ENCODE peak calls at places on chromosomes 7 and 10, in four cellular contexts. H is adrenal gland, G is MCF 10A, M is T47D. R is an unnamed sample.

GRCh38 chr7:85103352-85103751 is 83.5 kb downstream of the SEMA3D start:
- DNase-seq in M (no peak), H (peak), G (no peak), R (no peak)

GRCh38 chr10:96327462-96327861 is 23.2 kb downstream of the DNTT start:
- DNase-seq in M (no peak), G (no peak), H (no peak), R (no peak)

GRCh38 chr10:3534433-3534832 is 250.6 kb downstream of the KLF6 start:
- DNase-seq in H (no peak), G (no peak), M (no peak), R (no peak)

GRCh38 chr7:14021069-14021468 is 31.6 kb upstream of the ETV1 start:
- DNase-seq in G (peak), M (no peak), H (no peak), R (peak)

GRCh38 chr10:7768417-7768816 is 19.4 kb downstream of the KIN start:
- DNase-seq in H (no peak), G (no peak), M (no peak), R (no peak)

GRCh38 chr10:121098231-121098630 is 247.1 kb downstream of the WDR11 start:
- DNase-seq in H (no peak), G (no peak), M (no peak), R (no peak)

GRCh38 chr10:115093286-115093775 is at the start of gene ATRNL1:
- DNase-seq in G (no peak), H (peak), M (peak), R (no peak)

GRCh38 chr7:116231543-116232401 is 21.4 kb downstream of the TES start:
- DNase-seq in H (no peak), M (no peak), G (peak), R (no peak)

GRCh38 chr7:138981332-138982203 is at the start of gene KIAA1549:
- DNase-seq in M (peak), H (peak), G (peak), R (no peak)

GRCh38 chr10:118979661-118980060 is 49.9 kb upstream of the NANOS1 start:
- DNase-seq in M (no peak), G (no peak), H (peak), R (no peak)

GRCh38 chr7:26188291-26188999 is 12.1 kb downstream of the HNRNPA2B1 start:
- DNase-seq in M (no peak), H (no peak), G (no peak), R (no peak)

GRCh38 chr10:110260746-110261477 is 43.8 kb downstream of the SMNDC1 start:
- DNase-seq in H (no peak), M (no peak), G (no peak), R (no peak)

GRCh38 chr7:66748791-66749190 is 8.3 kb downstream of the RABGEF1 start:
- DNase-seq in H (peak), M (no peak), G (no peak), R (no peak)

GRCh38 chr7:129496653-129497052 is 5.7 kb upstream of the SMKR1 start:
- DNase-seq in M (no peak), G (no peak), H (no peak), R (no peak)

GRCh38 chr7:158782638-158783490 is 46.4 kb downstream of the ESYT2 start:
- DNase-seq in G (peak), M (no peak), H (peak), R (no peak)

GRCh38 chr10:124558901-124559321 is 97.3 kb downstream of the LHPP start:
- DNase-seq in H (no peak), G (no peak), M (no peak), R (no peak)

GRCh38 chr7:141999219-141999618 is 3.5 kb downstream of the MGAM start:
- DNase-seq in M (no peak), G (no peak), H (no peak), R (no peak)

R was measured in epithelial cell of prostate.